ENCODE peak calls at places on chromosomes 11 and 22, in six cellular contexts. I is epithelial cell of esophagus; N is Calu3; Q is cardiac muscle cell; T is activated T-helper 1 cell treated with anti-CD3 and anti-CD28 coated beads, Interleukin-12 subunit alpha, Interleukin-12 subunit beta, Interleukin-2, Interleukin-4 antibody, amounts not matched to agents 30 ng/mL and 10 ng/mL and 1 ng/mL, durations not matched to agents 14 hours and 24 hours and 36 hours; K is GDM1. V is an unnamed sample.

GRCh38 chr11:71527576-71528210 is 626 bp downstream of the KRTAP5-7 start:
- DNase-seq in I (no peak), N (no peak), Q (no peak), T (no peak), K (no peak), V (no peak)

GRCh38 chr22:35630387-35630793 is 13.3 kb upstream of the MB start:
- DNase-seq in I (peak; percentile 51), N (no peak), Q (peak; percentile 69), T (no peak), K (no peak), V (peak; percentile 51)

GRCh38 chr11:2929511-2929879 is 275 bp upstream of the PHLDA2 start:
- DNase-seq in I (peak; percentile 87), N (peak; percentile 90), Q (peak; percentile 76), T (peak; percentile 47), K (no peak), V (peak; percentile 51)

GRCh38 chr11:14105446-14105845 is 142.9 kb downstream of the SPON1 start:
- DNase-seq in I (no peak), N (no peak), Q (no peak), T (no peak), K (no peak), V (no peak)

GRCh38 chr22:36573815-36574350 is 44.9 kb upstream of the EIF3D start:
- DNase-seq in I (no peak), N (no peak), Q (no peak), T (no peak), K (no peak), V (no peak)

GRCh38 chr11:15893080-15893492 is 463.3 kb downstream of the SOX6 start:
- DNase-seq in I (no peak), N (peak; percentile 8), Q (peak; percentile 60), T (no peak), K (no peak), V (peak; percentile 60)

GRCh38 chr11:8683115-8683807 is 669 bp downstream of the RPL27A start:
- DNase-seq in I (peak; percentile 14), N (peak; percentile 27), Q (no peak), T (peak; percentile 14), K (no peak), V (peak; percentile 13)

GRCh38 chr22:24419480-24419860 is 7.9 kb upstream of the ADORA2A start:
- DNase-seq in I (no peak), N (no peak), Q (no peak), T (no peak), K (no peak), V (no peak)

GRCh38 chr11:836700-837099 is 3.9 kb downstream of the CD151 start:
- DNase-seq in I (no peak), N (no peak), Q (no peak), T (no peak), K (no peak), V (no peak)

GRCh38 chr11:9150944-9151343 is 59.5 kb upstream of the SCUBE2 start:
- DNase-seq in I (no peak), N (no peak), Q (peak; percentile 36), T (no peak), K (no peak), V (no peak)

V was measured in renal cortical epithelial cell.